ENCODE peak calls at places on chromosomes 4 and X, in five cellular contexts. Z, J, H, B and R are unnamed samples.

GRCh38 chrX:37812110-37812509 is 32.3 kb downstream of the CYBB start:
- DNase-seq in Z (no peak), B (no peak), H (no peak), J (no peak), R (no peak)

GRCh38 chr4:185716008-185716976 is 95.7 kb downstream of the SORBS2 start:
- DNase-seq in H (no peak), J (no peak), Z (no peak), B (no peak), R (no peak)

GRCh38 chr4:176443117-176443516 is 123.4 kb downstream of the SPCS3 start:
- DNase-seq in J (peak; percentile 91), H (peak; percentile 95), Z (no peak), B (peak; percentile 98), R (peak; percentile 87)

GRCh38 chr4:11106190-11106589 is 322.5 kb downstream of the HS3ST1 start:
- DNase-seq in Z (no peak), B (peak; percentile 78), H (peak; percentile 49), J (no peak), R (no peak)

GRCh38 chr4:169179609-169180526 is 90.9 kb downstream of the SH3RF1 start:
- DNase-seq in Z (no peak), B (peak; percentile 53), H (no peak), J (peak; percentile 44), R (no peak)

GRCh38 chr4:169282429-169283113 is 11.8 kb upstream of the SH3RF1 start:
- DNase-seq in H (peak; percentile 66), Z (no peak), J (no peak), B (no peak), R (peak; percentile 42)

GRCh38 chr4:53307819-53308773 is 57.8 kb downstream of the SCFD2 start:
- DNase-seq in H (peak; percentile 60), B (no peak), J (peak; percentile 65), Z (no peak), R (no peak)

GRCh38 chrX:31421441-31421840 is 349.6 kb upstream of the FTHL17 start:
- DNase-seq in B (no peak), H (no peak), J (no peak), Z (no peak), R (no peak)

GRCh38 chr4:153398713-153399112 is 54.2 kb downstream of the MND1 start:
- DNase-seq in H (no peak), J (no peak), Z (no peak), B (no peak), R (no peak)

GRCh38 chrX:84192006-84192405 is 4.0 kb upstream of the RPS6KA6 start:
- DNase-seq in B (no peak), J (no peak), H (no peak), Z (no peak), R (no peak)

GRCh38 chr4:13633671-13634070 is 6.1 kb upstream of the BOD1L1 start:
- DNase-seq in H (no peak), B (no peak), J (peak; percentile 23), Z (no peak), R (no peak)

GRCh38 chrX:118353081-118353850 is 7.4 kb downstream of the WDR44 start:
- DNase-seq in H (no peak), B (no peak), Z (no peak), J (no peak), R (peak; percentile 41)

GRCh38 chr4:60485279-60485678 is 714.8 kb upstream of the ADGRL3 start:
- DNase-seq in J (no peak), B (no peak), Z (no peak), H (no peak), R (no peak)

GRCh38 chr4:110211007-110211769 is 12.8 kb upstream of the ELOVL6 start:
- DNase-seq in J (peak; percentile 63), B (peak; percentile 51), Z (no peak), H (peak; percentile 66), R (peak; percentile 68)

GRCh38 chr4:181604546-181604945 is 638.7 kb upstream of the TENM3 start:
- DNase-seq in J (no peak), Z (no peak), B (no peak), H (no peak), R (no peak)

GRCh38 chr4:83272900-83273299 is 11.7 kb downstream of the COQ2 start:
- DNase-seq in B (no peak), H (no peak), Z (no peak), J (no peak), R (no peak)

GRCh38 chr4:142284402-142285221 is 561.5 kb downstream of the INPP4B start:
- DNase-seq in J (no peak), Z (no peak), H (no peak), B (no peak), R (no peak)

GRCh38 chrX:139850968-139851367 is 81.9 kb downstream of the ATP11C start:
- DNase-seq in Z (no peak), H (no peak), B (no peak), J (no peak), R (no peak)

GRCh38 chr4:52038109-52038912 is at the start of gene SGCB:
- DNase-seq in J (peak; percentile 46), H (peak; percentile 31), B (peak; percentile 56), Z (peak; percentile 76), R (peak; percentile 85)

GRCh38 chr4:39745920-39746319 is 48.0 kb downstream of the UBE2K start:
- DNase-seq in H (peak; percentile 5), B (peak; percentile 11), J (no peak), Z (no peak), R (no peak)

GRCh38 chrX:107823042-107823441 is 2.6 kb upstream of the MID2 start:
- DNase-seq in B (no peak), J (no peak), Z (no peak), H (no peak), R (no peak)

GRCh38 chr4:113810906-113811305 is 49.4 kb upstream of the CAMK2D start:
- DNase-seq in J (peak; percentile 84), H (peak; percentile 80), B (peak; percentile 84), Z (no peak), R (peak; percentile 56)

GRCh38 chr4:36244257-36245084 is at the start of gene ARAP2:
- DNase-seq in B (peak; percentile 68), Z (peak; percentile 33), H (peak; percentile 11), J (no peak), R (peak; percentile 11)

GRCh38 chr4:168900080-168900479 is 110.0 kb downstream of the CBR4 start:
- DNase-seq in J (peak; percentile 61), B (no peak), Z (peak; percentile 41), H (peak; percentile 52), R (peak; percentile 34)

GRCh38 chr4:38759077-38759789 is 23.6 kb downstream of the TLR10 start:
- DNase-seq in Z (peak; percentile 25), B (peak; percentile 73), H (peak; percentile 77), J (peak; percentile 62), R (peak; percentile 71)

GRCh38 chr4:107492566-107492965 is 227.5 kb downstream of the PAPSS1 start:
- DNase-seq in Z (no peak), H (no peak), B (no peak), J (no peak), R (no peak)

GRCh38 chr4:107490116-107490515 is 229.9 kb downstream of the PAPSS1 start:
- DNase-seq in J (no peak), H (no peak), Z (no peak), B (no peak), R (no peak)
- TF ChIP-seq CTCF in J (no peak), H (no peak), Z (no peak), B (no peak), R (no peak)

GRCh38 chrX:40084471-40084870 is 13.3 kb downstream of the BCOR start:
- DNase-seq in B (no peak), H (no peak), J (no peak), Z (no peak), R (no peak)
- H3K4me3 ChIP-seq in B (no peak overlapping the region), H (no peak overlapping the region), J (no peak overlapping the region), Z (no peak overlapping the region), R (no peak overlapping the region)

GRCh38 chr4:78675325-78675724 is 100.8 kb upstream of the BMP2K start:
- DNase-seq in H (no peak), J (no peak), Z (no peak), B (no peak), R (no peak)
- TF ChIP-seq CTCF in H (no peak), J (no peak), Z (no peak), B (no peak), R (no peak)

GRCh38 chr4:25654971-25655963 is at the start of gene SLC34A2:
- DNase-seq in J (no peak), B (no peak), Z (no peak), H (no peak), R (no peak)
- H3K4me3 ChIP-seq in J (no peak within 1 kb of the TSS), B (no peak within 1 kb of the TSS), Z (peak within 1 kb of the TSS; percentile 48), H (no peak within 1 kb of the TSS), R (no peak within 1 kb of the TSS)

DNA sequence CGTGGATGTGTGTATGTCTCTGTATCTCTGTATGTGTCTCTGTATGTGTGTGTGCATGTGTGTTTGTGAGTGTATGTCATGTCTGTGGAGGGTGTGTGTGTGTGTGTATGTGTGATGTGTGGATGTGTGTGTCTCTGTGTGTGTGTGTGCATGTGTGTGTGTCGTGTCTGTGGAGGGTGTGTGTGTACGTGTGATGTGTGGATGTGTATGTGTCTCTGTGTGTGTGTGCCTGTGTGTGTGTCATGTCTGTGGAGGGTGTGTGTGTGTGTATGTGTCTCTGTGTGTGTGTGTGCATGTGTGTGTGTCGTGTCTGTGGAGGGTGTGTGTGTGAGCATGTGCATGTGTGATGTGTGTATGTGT is 51.6 kb upstream of the ADRA2C start:
- DNase-seq in H (no peak), Z (peak; percentile 3), J (no peak), B (no peak), R (no peak)
- TF ChIP-seq CTCF in H (no peak), Z (no peak), J (no peak), B (no peak), R (no peak)